ENCODE peak calls at places on chromosomes 11 and 22, in eight cellular contexts. I, X, K, O, B, J, G and Z are unnamed samples.

GRCh38 chr22:42686756-42687491 is 33.7 kb downstream of the A4GALT start:
- DNase-seq in X (no peak), B (no peak), J (no peak), O (no peak), G (no peak), K (no peak), I (no peak), Z (no peak)

GRCh38 chr11:119432484-119433368 is 9.8 kb upstream of the THY1 start:
- DNase-seq in B (no peak), G (no peak), O (no peak), X (peak; percentile 33), I (no peak), K (no peak), J (peak; percentile 55), Z (peak; percentile 42)

GRCh38 chr22:25582946-25583345 is 18.5 kb downstream of the GRK3 start:
- DNase-seq in G (no peak), X (no peak), K (no peak), J (no peak), I (no peak), B (no peak), O (no peak), Z (no peak)

GRCh38 chr11:76623171-76623883 is 47.2 kb downstream of the LRRC32 start:
- DNase-seq in K (no peak), X (no peak), G (no peak), J (peak; percentile 28), B (no peak), O (peak; percentile 18), I (no peak), Z (no peak)

GRCh38 chr11:124602193-124602592 is 9.0 kb upstream of the PANX3 start:
- DNase-seq in B (no peak), O (no peak), K (no peak), I (no peak), G (no peak), J (no peak), X (no peak), Z (no peak)

GRCh38 chr22:37080438-37080837 is 28.9 kb downstream of the KCTD17 start:
- DNase-seq in K (no peak), X (no peak), B (no peak), J (no peak), O (no peak), I (no peak), G (no peak), Z (no peak)

GRCh38 chr22:29149841-29150555 is 55.7 kb upstream of the EMID1 start:
- DNase-seq in O (no peak), X (peak; percentile 70), I (no peak), B (no peak), G (peak; percentile 2), J (peak; percentile 31), K (peak; percentile 13), Z (peak; percentile 66)

GRCh38 chr11:1586699-1587098 is 1.6 kb upstream of the KRTAP5-1 start:
- DNase-seq in G (no peak), J (no peak), O (no peak), B (no peak), I (no peak), X (no peak), K (peak; percentile 74), Z (no peak)

GRCh38 chr22:44573451-44573850 is 75.4 kb upstream of the RTL6 start:
- DNase-seq in G (no peak), X (peak; percentile 1), O (no peak), K (no peak), I (no peak), J (no peak), B (no peak), Z (no peak)

GRCh38 chr22:38777087-38777671 is 16.8 kb downstream of the DNAL4 start:
- DNase-seq in G (no peak), B (no peak), O (no peak), X (no peak), K (peak; percentile 76), I (no peak), J (no peak), Z (no peak)

GRCh38 chr22:30717331-30717921 is 22.8 kb downstream of the OSBP2 start:
- DNase-seq in X (no peak), O (no peak), B (no peak), J (no peak), I (no peak), G (no peak), K (no peak), Z (peak; percentile 87)

GRCh38 chr11:29782447-29782846 is 234.4 kb downstream of the KCNA4 start:
- DNase-seq in J (no peak), I (no peak), B (no peak), K (no peak), G (peak; percentile 35), X (peak; percentile 28), O (no peak), Z (no peak)

DNA sequence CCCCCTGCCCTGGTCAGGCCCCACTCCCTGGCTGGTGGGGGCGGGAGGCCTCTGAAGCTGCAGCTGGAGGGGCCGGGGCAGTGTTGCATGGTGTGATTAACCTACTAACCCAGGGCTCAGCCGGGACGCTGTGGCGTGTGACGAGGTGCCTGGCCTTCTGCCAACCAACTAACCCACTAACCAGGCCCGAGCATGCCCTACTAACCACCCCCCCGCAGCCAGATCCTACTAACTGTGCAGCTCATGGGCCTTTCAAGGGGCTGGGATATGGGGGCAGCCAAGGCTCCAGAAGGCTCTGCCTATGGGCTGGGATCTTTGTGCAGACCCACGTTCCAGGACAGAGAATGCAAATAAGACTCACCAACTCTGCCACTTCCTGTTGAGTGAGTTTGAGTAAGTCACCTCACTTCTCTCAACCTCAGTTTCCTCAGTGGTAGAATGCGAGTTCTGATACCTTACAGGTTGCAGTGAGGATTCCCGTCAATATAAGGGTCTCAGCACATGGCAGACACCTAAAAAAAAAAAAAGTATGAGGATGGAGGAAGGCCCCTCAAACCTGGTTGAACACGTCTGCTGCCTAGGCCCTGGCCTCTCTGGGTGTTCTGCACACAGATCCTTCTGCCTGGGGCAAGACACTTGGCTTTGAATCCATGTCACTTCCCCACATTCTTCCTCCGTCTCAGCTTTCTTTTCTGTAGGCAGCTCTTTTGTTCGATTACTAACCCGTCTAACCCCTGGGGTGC is 14.1 kb downstream of the MIAT start:
- DNase-seq in I (peak; percentile 30), X (no peak), B (peak; percentile 40), K (no peak), J (peak; percentile 68), O (no peak), G (peak; percentile 47), Z (peak; percentile 60)
- TF ChIP-seq POLR2A in I (no peak), X (no peak), B (no peak), K (no peak), J (no peak), O (no peak), G (no peak), Z (no peak)

GRCh38 chr11:121553806-121554205 is 101.0 kb upstream of the SORL1-AS1 start:
- DNase-seq in I (no peak), J (peak; percentile 66), B (peak; percentile 84), K (no peak), X (no peak), G (no peak), O (no peak), Z (no peak)

GRCh38 chr11:121556937-121557336 is 104.2 kb upstream of the SORL1-AS1 start:
- DNase-seq in K (no peak), J (no peak), I (no peak), O (no peak), B (no peak), G (no peak), X (no peak), Z (no peak)

GRCh38 chr11:121554552-121554951 is 101.8 kb upstream of the SORL1-AS1 start:
- DNase-seq in X (no peak), G (no peak), O (no peak), J (no peak), K (no peak), B (no peak), I (no peak), Z (no peak)

GRCh38 chr11:121553367-121553766 is 100.6 kb upstream of the SORL1-AS1 start:
- DNase-seq in K (no peak), B (no peak), G (no peak), O (no peak), I (no peak), X (no peak), J (no peak), Z (no peak)

DNA sequence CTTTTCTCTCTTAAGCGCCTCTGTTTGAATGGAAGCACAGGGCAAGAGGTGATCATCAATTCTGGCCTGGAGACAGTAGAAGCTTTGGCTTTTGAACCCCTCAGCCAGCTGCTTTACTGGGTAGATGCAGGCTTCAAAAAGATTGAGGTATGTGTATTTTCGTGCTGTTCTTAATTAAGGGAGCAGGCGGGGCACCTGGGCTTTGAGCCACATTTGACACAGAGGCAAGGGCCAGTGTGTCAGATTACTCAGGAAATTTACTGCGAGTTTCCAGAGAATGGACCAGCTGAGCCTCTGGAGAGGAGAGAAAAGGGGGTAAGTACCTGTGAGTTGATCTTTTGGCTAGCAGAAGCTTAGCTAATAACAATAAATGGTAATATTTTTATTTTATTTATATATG is 102.4 kb upstream of the SORL1-AS1 start:
- DNase-seq in I (no peak), X (no peak), J (no peak), G (no peak), B (no peak), K (no peak), O (no peak), Z (no peak)
- H3K36me3 ChIP-seq in I (no peaks in the 10 kb centered on the region), X (no peaks in the 10 kb centered on the region), J (no peaks in the 10 kb centered on the region), G (no peaks in the 10 kb centered on the region), B (no peaks in the 10 kb centered on the region), K (no peaks in the 10 kb centered on the region), O (no peaks in the 10 kb centered on the region), Z (peaks cover 5% of the 10 kb centered on the region)

GRCh38 chr11:131371791-131372104 is 1.3 kb downstream of the NTM start:
- DNase-seq in I (no peak), O (no peak), X (no peak), J (no peak), K (no peak), G (no peak), B (no peak), Z (no peak)

GRCh38 chr11:131370901-131371790 is 731 bp downstream of the NTM start:
- DNase-seq in B (no peak), X (no peak), G (no peak), O (no peak), J (no peak), K (no peak), I (no peak), Z (no peak)

GRCh38 chr11:131373326-131373725 is 2.9 kb downstream of the NTM start:
- DNase-seq in O (no peak), X (no peak), B (no peak), I (no peak), G (no peak), J (no peak), K (no peak), Z (no peak)

GRCh38 chr11:131372243-131372930 is 2.0 kb downstream of the NTM start:
- DNase-seq in J (no peak), B (no peak), I (no peak), O (no peak), X (no peak), K (no peak), G (no peak), Z (no peak)

GRCh38 chr11:131370090-131370751 is at the start of gene NTM:
- DNase-seq in G (no peak), X (peak; percentile 44), O (no peak), B (peak; percentile 63), I (no peak), K (peak; percentile 17), J (no peak), Z (peak; percentile 62)
- H3K4me3 ChIP-seq in G (no peak within 1 kb of the TSS), X (no peak within 1 kb of the TSS), O (no peak within 1 kb of the TSS), B (no peak within 1 kb of the TSS), I (peak within 1 kb of the TSS; percentile 13), K (peak within 1 kb of the TSS; percentile 14), J (no peak within 1 kb of the TSS), Z (peak within 1 kb of the TSS; percentile 16)

DNA sequence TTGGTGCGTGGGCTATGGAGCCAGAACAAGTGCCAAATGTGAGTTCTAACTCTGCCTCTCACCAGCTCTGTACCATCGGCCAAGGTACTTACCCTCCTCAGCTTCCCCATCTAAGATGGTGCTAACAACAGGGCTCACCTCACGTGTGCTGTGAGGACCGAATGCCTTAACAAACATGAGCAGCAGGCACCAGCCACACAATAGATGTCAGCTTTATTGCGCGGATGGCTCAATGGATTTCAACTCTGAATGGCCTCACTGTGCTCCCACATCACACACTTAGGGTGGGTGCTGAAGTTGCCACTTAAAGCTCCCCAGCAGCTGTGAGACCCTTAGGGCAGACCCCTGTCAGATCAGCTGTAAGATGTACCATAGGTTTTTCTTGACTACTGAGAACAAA is 24.1 kb downstream of the RELT start:
- DNase-seq in K (no peak), X (no peak), O (no peak), G (no peak), B (no peak), J (no peak), I (no peak), Z (no peak)
- TF ChIP-seq POLR2A in K (no peak), X (no peak), O (no peak), G (no peak), B (no peak), J (no peak), I (no peak), Z (no peak)